ENCODE peak calls at places on chromosomes 13 and 19, in five cellular contexts. B is Panc1, C is mucosa of descending colon, V is astrocyte, Y is stomach. P is an unnamed sample. For H3K36me3, the result is how much of the 10 kb centered on the place peaks cover.

GRCh38 chr19:51479531-51480331 is 1.4 kb downstream of the CEACAM18 start:
- DNase-seq in B (no peak), C (no peak), V (no peak), Y (no peak), P (no peak)

GRCh38 chr19:32767951-32768679 is 48.5 kb downstream of the TDRD12 start:
- DNase-seq in B (no peak), C (no peak), V (no peak), Y (no peak), P (no peak)

GRCh38 chr13:73993661-73994060 is 140.5 kb downstream of the KLF12 start:
- DNase-seq in B (no peak), C (no peak), V (no peak), Y (no peak), P (no peak)

GRCh38 chr13:107817652-107818287 is 397.6 kb downstream of the LIG4 start:
- DNase-seq in B (no peak), C (no peak), V (no peak), Y (no peak), P (no peak)

GRCh38 chr19:27676334-27676733 is 1536.6 kb downstream of the UQCRFS1 start:
- DNase-seq in B (no peak), C (no peak), V (no peak), Y (no peak), P (no peak)

GRCh38 chr19:17292301-17293074 is 10.7 kb downstream of the ABHD8 start:
- DNase-seq in B (peak), C (peak), V (peak), Y (peak), P (peak)

GRCh38 chr19:571127-571974 is 1.0 kb upstream of the BSG start:
- DNase-seq in B (no peak), C (peak), V (peak), Y (peak), P (no peak)

GRCh38 chr19:21612403-21612872 is 107.0 kb downstream of the ZNF429 start:
- DNase-seq in B (no peak), C (no peak), V (no peak), Y (no peak), P (no peak)

GRCh38 chr13:99690426-99691189 is 189.3 kb downstream of the TM9SF2 start:
- DNase-seq in B (no peak), C (no peak), V (no peak), Y (no peak), P (no peak)

GRCh38 chr13:39105110-39105509 is 66.9 kb downstream of the NHLRC3 start:
- DNase-seq in B (no peak), C (no peak), V (no peak), Y (no peak), P (no peak)

GRCh38 chr19:45395524-45396388 is 9.1 kb downstream of the PPP1R13L start:
- DNase-seq in B (no peak), C (no peak), V (no peak), Y (no peak), P (no peak)
- TF ChIP-seq CTCF in B (no peak), C (no peak), V (no peak), Y (no peak), P (no peak)

GRCh38 chr19:42601811-42602443 is 7.2 kb upstream of the CEACAM8 start:
- DNase-seq in B (no peak), C (no peak), V (peak), Y (no peak), P (no peak)

GRCh38 chr19:42606660-42607351 is 12.1 kb upstream of the CEACAM8 start:
- DNase-seq in B (peak), C (peak), V (no peak), Y (peak), P (no peak)
- H3K4me3 ChIP-seq in B (no peak), C (no peak), V (no peak), Y (no peak), P (no peak)

GRCh38 chr19:39867952-39868351 is 21.8 kb upstream of the FBL start:
- DNase-seq in B (no peak), C (no peak), V (no peak), Y (no peak), P (no peak)
- H3K36me3 ChIP-seq in B (under half), C (under half), V (under half), Y (half or more), P (under half)

GRCh38 chr19:33948651-33949335 is 152.1 kb downstream of the KCTD15 start:
- DNase-seq in B (no peak), C (no peak), V (no peak), Y (no peak), P (no peak)

GRCh38 chr19:33950141-33950805 is 153.6 kb downstream of the KCTD15 start:
- DNase-seq in B (no peak), C (no peak), V (no peak), Y (no peak), P (no peak)

GRCh38 chr19:33953023-33953422 is 156.4 kb downstream of the KCTD15 start:
- DNase-seq in B (no peak), C (no peak), V (no peak), Y (no peak), P (no peak)

GRCh38 chr19:33946535-33947323 is 150.1 kb downstream of the KCTD15 start:
- DNase-seq in B (no peak), C (no peak), V (no peak), Y (no peak), P (no peak)

DNA sequence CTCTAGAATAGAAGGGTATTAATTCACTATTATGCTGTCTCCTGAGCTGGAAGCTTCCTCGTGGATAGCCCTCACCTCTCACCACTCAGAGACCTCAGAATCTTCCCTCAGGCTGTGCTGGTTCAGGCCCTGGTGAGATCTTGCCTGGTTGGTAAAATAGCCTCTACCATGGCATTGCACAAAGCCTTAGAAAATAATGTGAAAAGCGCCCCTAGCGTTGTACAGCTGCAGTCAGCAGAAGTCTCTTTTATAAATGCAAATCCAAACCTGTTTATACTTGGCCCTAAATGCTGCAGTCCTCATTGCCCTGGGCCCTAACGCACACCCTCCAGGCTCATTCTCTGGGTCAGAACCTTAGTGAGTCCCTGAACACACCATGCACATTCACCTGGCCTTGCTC is 150.9 kb downstream of the KCTD15 start:
- DNase-seq in B (no peak), C (no peak), V (no peak), Y (no peak), P (no peak)
- TF ChIP-seq CTCF in B (no peak), C (no peak), V (no peak), Y (no peak), P (no peak)

P was measured in kidney epithelial cell.